ENCODE peak calls at places on chromosome 14, in six cellular contexts. J, N, O, C, W and U are unnamed samples.

GRCh38 chr14:67487332-67487731 is 1.2 kb downstream of the TMEM229B start:
- DNase-seq in C (no peak), W (no peak), N (no peak), J (no peak), O (no peak), U (no peak)

GRCh38 chr14:55458800-55459577 is 18.6 kb upstream of the TBPL2 start:
- DNase-seq in J (no peak), W (no peak), N (peak), O (no peak), C (peak), U (no peak)

GRCh38 chr14:59632381-59632780 is 55.8 kb upstream of the CCDC175 start:
- DNase-seq in C (no peak), J (no peak), N (peak), W (peak), O (peak), U (no peak)

GRCh38 chr14:41607119-41607785 is 576 bp downstream of the LRFN5 start:
- DNase-seq in N (no peak), C (peak), O (peak), W (no peak), J (no peak), U (no peak)

GRCh38 chr14:23045419-23046357 is 3.7 kb downstream of the PSMB11 start:
- DNase-seq in W (no peak), C (no peak), N (no peak), J (no peak), O (no peak), U (no peak)

GRCh38 chr14:32814721-32815120 is 124.0 kb upstream of the NPAS3 start:
- DNase-seq in N (no peak), C (no peak), J (no peak), W (no peak), O (no peak), U (no peak)

GRCh38 chr14:72740966-72741835 is 152.7 kb downstream of the DPF3 start:
- DNase-seq in N (no peak), J (no peak), O (no peak), W (no peak), C (no peak), U (no peak)

GRCh38 chr14:68817513-68818212 is 24.8 kb upstream of the ZFP36L1 start:
- DNase-seq in C (no peak), W (no peak), O (no peak), J (no peak), N (no peak), U (no peak)

GRCh38 chr14:61430066-61430757 is 108.8 kb downstream of the PRKCH start:
- DNase-seq in W (no peak), O (peak), N (no peak), C (no peak), J (no peak), U (no peak)

GRCh38 chr14:104715871-104716270 is 8.2 kb upstream of the ADSS1 start:
- DNase-seq in N (no peak), W (no peak), C (no peak), O (no peak), J (no peak), U (no peak)

GRCh38 chr14:92560106-92560865 is 46.7 kb downstream of the RIN3 start:
- DNase-seq in O (no peak), J (no peak), W (no peak), N (no peak), C (no peak), U (no peak)

GRCh38 chr14:54487771-54488170 is 1.0 kb downstream of the GMFB start:
- DNase-seq in J (no peak), C (peak), N (peak), W (no peak), O (no peak), U (no peak)

GRCh38 chr14:104267895-104268294 is 129.5 kb downstream of the KIF26A start:
- DNase-seq in O (peak), W (peak), J (peak), C (no peak), N (no peak), U (no peak)

GRCh38 chr14:53807108-53807507 is 149.5 kb downstream of the BMP4 start:
- DNase-seq in W (no peak), J (no peak), N (no peak), C (no peak), O (no peak), U (no peak)

GRCh38 chr14:40727107-40727506 is 879.6 kb upstream of the LRFN5 start:
- DNase-seq in C (no peak), J (no peak), N (no peak), W (no peak), O (no peak), U (no peak)

GRCh38 chr14:60637490-60638452 is 11.5 kb downstream of the SIX1 start:
- DNase-seq in O (no peak), N (peak), W (no peak), J (no peak), C (peak), U (no peak)

GRCh38 chr14:56116128-56116900 is 1.9 kb upstream of the PELI2 start:
- DNase-seq in J (no peak), O (no peak), N (peak), W (no peak), C (no peak), U (no peak)

GRCh38 chr14:61860294-61860918 is 98.2 kb downstream of the SNAPC1 start:
- DNase-seq in N (peak), O (peak), C (peak), J (no peak), W (peak), U (no peak)

GRCh38 chr14:37819155-37820015 is 224.0 kb downstream of the TTC6 start:
- DNase-seq in O (no peak), C (peak), W (no peak), J (no peak), N (peak), U (peak)

GRCh38 chr14:63276492-63277342 is 42.0 kb downstream of the GPHB5 start:
- DNase-seq in W (no peak), N (peak), C (peak), O (peak), J (no peak), U (no peak)

GRCh38 chr14:77909911-77910310 is 110.0 kb downstream of the ADCK1 start:
- DNase-seq in N (no peak), C (no peak), J (no peak), W (no peak), O (no peak), U (no peak)

GRCh38 chr14:25396128-25396527 is 346.2 kb upstream of the STXBP6 start:
- DNase-seq in C (no peak), O (no peak), J (no peak), N (no peak), W (no peak), U (no peak)

GRCh38 chr14:104388631-104389325 is 190.8 kb upstream of the C14orf180 start:
- DNase-seq in J (no peak), O (no peak), W (no peak), N (no peak), C (no peak), U (no peak)

GRCh38 chr14:68513838-68514610 is 278.8 kb downstream of the ZFP36L1 start:
- DNase-seq in N (peak), W (no peak), C (no peak), O (no peak), J (no peak), U (no peak)

GRCh38 chr14:29310757-29311156 is 544.2 kb downstream of the FOXG1 start:
- DNase-seq in O (no peak), J (no peak), W (no peak), C (peak), N (peak), U (peak)

GRCh38 chr14:92447416-92448197 is 66.0 kb upstream of the RIN3 start:
- DNase-seq in O (no peak), J (no peak), C (no peak), N (no peak), W (no peak), U (no peak)

GRCh38 chr14:34436118-34436905 is 25.7 kb downstream of the SPTSSA start:
- DNase-seq in O (no peak), W (no peak), J (no peak), N (peak), C (peak), U (no peak)

GRCh38 chr14:22614240-22614799 is 16.2 kb downstream of the ABHD4 start:
- DNase-seq in O (peak), N (peak), J (no peak), C (peak), W (no peak), U (peak)

GRCh38 chr14:74357585-74357984 is 9.3 kb downstream of the VRTN start:
- DNase-seq in J (no peak), O (no peak), N (no peak), W (no peak), C (no peak), U (no peak)
- TF ChIP-seq CTCF in J (no peak), O (no peak), N (no peak), W (no peak), C (no peak), U (no peak)

DNA sequence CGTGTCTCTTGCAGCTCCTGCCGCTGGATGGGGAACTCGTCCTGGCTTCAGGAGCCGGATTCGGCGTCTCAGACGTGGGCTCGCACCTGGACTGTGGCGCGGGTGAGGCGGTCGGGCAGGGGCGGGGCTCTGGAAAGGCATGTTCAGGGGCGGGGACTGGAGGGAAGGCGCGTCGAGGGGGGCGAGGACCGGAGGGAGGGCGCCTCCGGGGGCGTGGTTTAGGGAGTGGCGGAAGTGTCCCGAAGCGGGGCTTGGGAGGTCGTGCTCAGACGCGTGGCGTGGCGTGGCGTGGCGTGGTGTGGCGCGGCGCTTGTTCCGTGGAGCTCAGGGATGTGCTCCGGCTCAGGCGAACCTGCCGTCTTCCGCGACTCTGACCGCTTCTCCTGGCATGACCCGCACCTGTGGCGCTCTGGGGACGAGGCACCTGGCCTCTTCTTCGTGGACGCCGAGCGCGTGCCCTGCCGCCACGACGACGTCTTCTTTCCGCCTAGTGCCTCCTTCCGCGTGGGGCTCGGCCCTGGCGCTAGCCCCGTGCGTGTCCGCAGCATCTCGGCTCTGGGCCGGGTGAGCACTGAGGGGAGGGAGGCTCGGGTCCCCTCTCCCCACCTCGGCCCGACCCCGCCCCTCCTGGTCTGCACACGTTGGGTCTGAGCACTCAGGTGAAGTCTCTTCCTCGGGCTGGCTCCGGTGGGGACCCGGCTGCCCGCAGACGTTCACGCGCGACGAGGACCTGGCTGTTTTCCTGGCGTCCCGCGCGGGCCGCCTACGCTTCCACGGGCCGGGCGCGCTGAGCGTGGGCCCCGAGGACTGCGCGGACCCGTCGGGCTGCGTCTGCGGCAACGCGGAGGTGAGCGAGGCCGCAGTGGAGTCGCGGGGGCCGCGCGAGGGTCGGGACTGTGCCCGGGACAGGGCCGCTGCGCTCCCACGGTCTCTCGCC is 6.2 kb downstream of the AMN start:
- DNase-seq in O (peak), W (peak), N (peak), J (peak), C (peak), U (no peak)
- H3K4me3 ChIP-seq in O (no peak), W (peak), N (peak), J (peak), C (peak), U (peak)

GRCh38 chr14:74324945-74325361 is 22.2 kb upstream of the ABCD4 start:
- DNase-seq in O (peak), C (peak), N (peak), W (no peak), J (no peak), U (no peak)
- TF ChIP-seq CTCF in O (peak), C (peak), N (peak), W (peak), J (no peak), U (peak)

DNA sequence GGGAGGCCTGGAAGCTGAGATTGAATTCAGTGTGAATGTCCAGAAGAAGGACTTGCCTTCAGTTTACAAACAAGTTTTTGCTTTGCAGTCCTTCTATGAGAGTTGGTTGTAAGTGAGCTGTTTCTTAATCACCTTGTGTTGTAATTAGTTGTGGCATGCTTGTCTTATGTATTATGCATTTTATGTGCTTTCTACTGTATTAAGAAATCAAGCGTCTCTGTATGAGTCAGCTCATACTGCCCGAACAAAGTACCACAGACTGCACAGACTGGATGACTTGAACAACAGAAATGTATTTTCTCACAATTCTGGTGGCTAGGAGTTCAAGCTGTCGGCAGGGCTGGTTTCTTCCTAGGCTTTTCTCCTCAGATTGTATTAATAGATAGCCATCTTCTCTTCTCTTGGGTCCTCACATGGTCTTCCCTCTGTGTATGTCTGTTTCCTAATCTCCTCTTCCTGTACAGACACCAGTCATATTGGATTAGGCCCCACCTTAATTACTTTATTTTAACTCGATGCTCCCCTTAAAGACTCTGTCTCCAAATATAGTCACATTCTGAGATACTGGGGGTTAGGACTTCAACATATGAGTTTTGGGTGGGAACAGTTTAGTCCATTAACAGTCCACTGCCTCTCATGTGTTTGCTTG is 77.8 kb downstream of the FLRT2 start:
- DNase-seq in N (peak), O (no peak), J (no peak), C (peak), W (no peak), U (peak)
- H3K4me3 ChIP-seq in N (no peak), O (no peak), J (no peak), C (no peak), W (no peak), U (no peak)

GRCh38 chr14:101083564-101084435 is 180.3 kb upstream of the RTL1 start:
- DNase-seq in O (no peak), N (no peak), J (no peak), C (no peak), W (peak), U (no peak)
- TF ChIP-seq CTCF in O (no peak), N (peak), J (no peak), C (no peak), W (no peak), U (peak)

GRCh38 chr14:99937475-99938244 is 127.6 kb upstream of the EVL start:
- DNase-seq in N (peak), W (peak), C (no peak), J (no peak), O (no peak), U (no peak)
- H3K4me3 ChIP-seq in N (no peak), W (no peak), C (no peak), J (no peak), O (no peak), U (no peak)

GRCh38 chr14:99510556-99511139 is 29.4 kb downstream of the CCNK start:
- DNase-seq in N (no peak), O (no peak), C (no peak), W (no peak), J (no peak), U (no peak)

GRCh38 chr14:99511421-99512109 is 30.4 kb downstream of the CCNK start:
- DNase-seq in O (no peak), J (peak), C (peak), N (no peak), W (no peak), U (no peak)

GRCh38 chr14:99509871-99510555 is 28.8 kb downstream of the CCNK start:
- DNase-seq in C (no peak), W (no peak), N (no peak), O (no peak), J (no peak), U (no peak)

GRCh38 chr14:99507860-99508640 is 26.8 kb downstream of the CCNK start:
- DNase-seq in N (no peak), W (no peak), O (no peak), C (no peak), J (no peak), U (no peak)

DNA sequence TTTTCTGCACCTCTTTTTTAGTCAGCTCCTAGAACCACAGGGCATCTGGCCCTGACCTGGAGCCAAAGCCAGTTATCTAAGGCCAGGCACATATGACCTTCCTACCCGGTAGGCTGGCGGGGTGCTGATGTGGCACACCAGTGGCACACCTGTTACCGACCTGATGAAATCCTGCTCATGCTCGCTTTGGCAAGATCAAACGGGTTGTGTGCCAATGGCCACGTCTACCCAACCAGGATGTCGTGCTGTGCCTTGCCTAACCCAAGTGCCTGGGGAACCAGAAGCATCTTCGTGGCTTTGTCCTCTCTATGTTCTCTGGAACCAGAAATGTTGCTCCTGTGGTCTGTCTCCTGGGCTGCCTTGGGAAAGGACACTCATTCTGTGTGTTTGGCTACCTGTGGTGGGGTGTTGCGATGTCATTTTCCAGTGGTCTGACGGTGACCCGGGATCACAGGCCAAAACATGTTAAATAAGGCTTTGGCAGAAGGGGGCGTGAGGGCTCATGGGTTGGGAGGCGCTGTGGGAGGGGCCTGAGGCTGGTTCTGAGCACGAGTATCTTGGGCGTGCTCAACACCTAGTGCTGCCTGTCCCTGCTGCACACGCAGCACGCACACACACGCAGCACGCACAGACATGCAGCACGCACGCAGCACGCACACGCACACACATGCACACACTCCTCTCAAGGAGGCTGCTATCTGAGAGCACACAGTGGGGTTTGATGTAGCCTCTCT is 27.9 kb downstream of the CCNK start:
- DNase-seq in W (no peak), J (no peak), C (no peak), O (peak), N (peak), U (no peak)
- TF ChIP-seq CTCF in W (no peak), J (no peak), C (no peak), O (no peak), N (no peak), U (no peak)